ENCODE peak calls at places on chromosome 11, in six cellular contexts. X is MCF 10A, H is glutamatergic neuron, E is endothelial cell, G is kidney epithelial cell, U is GM13977. L is an unnamed sample.

GRCh38 chr11:64072871-64073270 is 37.1 kb downstream of the FLRT1 start:
- DNase-seq in E (no peak), G (no peak), U (no peak), X (no peak), H (no peak), L (no peak)

GRCh38 chr11:123061403-123062157 is at the start of gene HSPA8:
- DNase-seq in G (no peak), H (peak), E (peak), U (no peak), X (peak), L (no peak)

GRCh38 chr11:128695539-128696221 is 1.8 kb downstream of the FLI1 start:
- DNase-seq in U (peak), X (peak), G (no peak), E (no peak), H (no peak), L (no peak)

GRCh38 chr11:63492441-63492840 is 1.5 kb upstream of the PLAAT5 start:
- DNase-seq in X (no peak), G (no peak), U (no peak), H (no peak), E (no peak), L (no peak)

GRCh38 chr11:66264383-66264782 is 4.1 kb upstream of the RAB1B start:
- DNase-seq in U (no peak), E (no peak), X (no peak), H (no peak), G (no peak), L (no peak)

GRCh38 chr11:122998727-122999370 is 17.2 kb upstream of the BSX start:
- DNase-seq in X (no peak), H (no peak), G (no peak), U (no peak), E (no peak), L (no peak)

GRCh38 chr11:1373536-1374214 is 16.1 kb upstream of the BRSK2 start:
- DNase-seq in E (no peak), G (no peak), X (no peak), U (no peak), H (no peak), L (no peak)

GRCh38 chr11:118715837-118716260 is 36.4 kb upstream of the TREH start:
- DNase-seq in H (no peak), X (peak), E (no peak), G (no peak), U (no peak), L (no peak)

GRCh38 chr11:16791494-16791961 is 53.1 kb downstream of the C11orf58 start:
- DNase-seq in E (no peak), X (peak), G (peak), H (no peak), U (no peak), L (peak)

GRCh38 chr11:88338223-88338661 is 706 bp upstream of the CTSC start:
- DNase-seq in U (no peak), H (no peak), G (no peak), E (no peak), X (peak), L (no peak)

GRCh38 chr11:99795999-99796398 is 775.2 kb downstream of the CNTN5 start:
- DNase-seq in G (no peak), U (no peak), E (no peak), H (no peak), X (no peak), L (no peak)

GRCh38 chr11:74447720-74448119 is 19.6 kb downstream of the KCNE3 start:
- DNase-seq in H (no peak), E (no peak), X (no peak), U (no peak), G (no peak), L (no peak)

GRCh38 chr11:121578216-121579063 is 125.7 kb upstream of the SORL1-AS1 start:
- DNase-seq in U (no peak), E (no peak), H (no peak), G (no peak), X (no peak), L (no peak)

GRCh38 chr11:6646631-6647281 is 8.9 kb downstream of the DCHS1 start:
- DNase-seq in X (no peak), G (no peak), E (no peak), H (no peak), U (peak), L (no peak)

GRCh38 chr11:46279393-46280099 is 2.1 kb downstream of the CREB3L1 start:
- DNase-seq in X (no peak), H (no peak), G (no peak), U (no peak), E (peak), L (no peak)

GRCh38 chr11:126703661-126704060 is 296.9 kb downstream of the KIRREL3 start:
- DNase-seq in E (no peak), G (no peak), U (no peak), X (no peak), H (no peak), L (no peak)

GRCh38 chr11:120996973-120997372 is 26.9 kb upstream of the TBCEL start:
- DNase-seq in G (no peak), U (no peak), X (no peak), E (no peak), H (no peak), L (no peak)

GRCh38 chr11:80669620-80670019 is 1228.8 kb upstream of the TENM4 start:
- DNase-seq in E (no peak), H (no peak), X (no peak), U (no peak), G (no peak), L (no peak)

GRCh38 chr11:63289658-63290057 is 46.3 kb upstream of the SLC22A25 start:
- DNase-seq in E (no peak), H (no peak), U (no peak), X (no peak), G (no peak), L (no peak)

GRCh38 chr11:119727523-119728081 is 1.4 kb downstream of the NECTIN1 start:
- DNase-seq in U (peak), G (no peak), H (peak), X (peak), E (peak), L (no peak)

GRCh38 chr11:63564056-63564784 is 1.0 kb upstream of the PLAAT2 start:
- DNase-seq in H (no peak), E (no peak), G (peak), U (peak), X (no peak), L (no peak)

GRCh38 chr11:106789406-106789805 is 228.9 kb downstream of the GUCY1A2 start:
- DNase-seq in E (no peak), G (no peak), H (no peak), X (peak), U (no peak), L (no peak)

GRCh38 chr11:93560534-93560933 is 17.3 kb upstream of the SMCO4 start:
- DNase-seq in G (no peak), H (no peak), X (no peak), U (no peak), E (no peak), L (no peak)

GRCh38 chr11:133339495-133340140 is 192.7 kb downstream of the OPCML start:
- DNase-seq in E (no peak), G (no peak), H (no peak), U (no peak), X (no peak), L (no peak)

GRCh38 chr11:103700605-103701004 is 335.8 kb upstream of the DDI1 start:
- DNase-seq in U (no peak), G (no peak), E (no peak), H (no peak), X (peak), L (peak)

GRCh38 chr11:15720460-15720859 is 605.7 kb downstream of the INSC start:
- DNase-seq in G (no peak), X (peak), E (no peak), U (no peak), H (peak), L (no peak)

GRCh38 chr11:94669032-94669431 is 99.1 kb upstream of the AMOTL1 start:
- DNase-seq in G (no peak), E (no peak), X (no peak), U (no peak), H (no peak), L (no peak)

GRCh38 chr11:110076388-110076965 is 16.7 kb upstream of the ZC3H12C start:
- DNase-seq in U (no peak), G (no peak), X (peak), H (peak), E (no peak), L (no peak)

GRCh38 chr11:72574534-72575460 is 99.4 kb downstream of the PDE2A start:
- DNase-seq in H (no peak), G (no peak), U (no peak), X (no peak), E (no peak), L (no peak)

GRCh38 chr11:96388891-96389603 is 665 bp downstream of the CCDC82 start:
- DNase-seq in U (no peak), X (no peak), H (peak), E (peak), G (no peak), L (peak)

GRCh38 chr11:10457901-10458300 is 2.8 kb downstream of the AMPD3 start:
- DNase-seq in H (no peak), G (no peak), E (no peak), U (no peak), X (no peak), L (no peak)

GRCh38 chr11:105100206-105100605 is 39.4 kb downstream of the CARD18 start:
- DNase-seq in G (no peak), H (no peak), U (no peak), X (peak), E (no peak), L (no peak)